ENCODE peak calls at places on chromosome 21, in ten cellular contexts. J is neural crest cell; K is H7; I is left ventricle myocardium superior; M is GM04504; E is EH; X is NCI-H1092 treated with DMSO at 0.1 percent for 48 hours; N is fibroblast of the aortic adventitia; Y is activated T-cell treated with anti-CD3 and anti-CD28 coated beads, Interleukin-2, amount 50 U/mL, for 72 hours; D is NCI-H524. U is an unnamed sample.

GRCh38 chr21:45534591-45535331 is 7.5 kb downstream of the SLC19A1 start:
- DNase-seq in E (no peak), X (peak), M (no peak), N (no peak), I (peak), K (no peak), Y (no peak), J (no peak), D (peak), U (peak)

GRCh38 chr21:32371913-32372314 is 20.9 kb downstream of the URB1 start:
- DNase-seq in E (peak), I (no peak), Y (no peak), N (peak), M (peak), D (no peak), K (no peak), J (no peak), X (no peak), U (no peak)

GRCh38 chr21:29114765-29115164 is 15.7 kb upstream of the MAP3K7CL start:
- DNase-seq in Y (no peak), X (no peak), K (peak), J (no peak), D (no peak), N (peak), I (no peak), M (no peak), E (peak), U (no peak)

GRCh38 chr21:31459457-31459856 is 115.4 kb upstream of the TIAM1 start:
- DNase-seq in X (peak), I (no peak), M (no peak), Y (no peak), K (no peak), N (no peak), J (no peak), E (no peak), D (no peak), U (no peak)

GRCh38 chr21:34936299-34936698 is 112.8 kb downstream of the RUNX1 start:
- DNase-seq in K (no peak), I (no peak), D (no peak), E (peak), J (no peak), Y (no peak), N (no peak), X (no peak), M (no peak), U (no peak)

GRCh38 chr21:31363720-31364119 is 19.7 kb upstream of the TIAM1 start:
- DNase-seq in E (no peak), N (no peak), Y (no peak), K (no peak), J (no peak), I (no peak), M (no peak), X (no peak), D (no peak), U (peak)

GRCh38 chr21:41726058-41726558 is 40.7 kb downstream of the RIPK4 start:
- DNase-seq in X (no peak), N (no peak), M (no peak), K (peak), D (no peak), I (peak), J (no peak), Y (no peak), E (no peak), U (no peak)

GRCh38 chr21:42533306-42533962 is 19.8 kb downstream of the SLC37A1 start:
- DNase-seq in N (no peak), J (no peak), K (no peak), I (no peak), D (no peak), M (no peak), E (no peak), Y (no peak), X (no peak), U (no peak)

GRCh38 chr21:16588433-16588860 is 858.7 kb downstream of the USP25 start:
- DNase-seq in E (peak), Y (no peak), X (peak), I (peak), D (peak), J (peak), M (peak), N (peak), K (peak), U (peak)

GRCh38 chr21:20949884-20950283 is 48.3 kb upstream of the NCAM2 start:
- DNase-seq in I (no peak), E (no peak), X (no peak), K (no peak), J (no peak), D (no peak), Y (no peak), M (no peak), N (no peak), U (no peak)

GRCh38 chr21:31538821-31539220 is 120.7 kb upstream of the SOD1 start:
- DNase-seq in M (no peak), E (no peak), I (no peak), J (no peak), D (peak), Y (no peak), K (no peak), N (no peak), X (peak), U (no peak)

U was measured in SK-N-DZ.